ENCODE peak calls at places on chromosomes 7 and 10, in seven cellular contexts. S is glutamatergic neuron; E is CD8-positive, alpha-beta memory T cell; T is upper lobe of right lung; L is hepatic stellate cell; N is KBM-7; R is foreskin fibroblast. P is an unnamed sample.

GRCh38 chr10:5531558-5532230 is 6.9 kb downstream of the CALML3 start:
- DNase-seq in R (no peak), E (no peak), N (no peak), S (peak; percentile 3), L (no peak), T (peak; percentile 43), P (peak; percentile 24)

GRCh38 chr10:121414366-121414765 is 183.9 kb downstream of the FGFR2 start:
- DNase-seq in N (no peak), R (no peak), S (no peak), L (no peak), T (no peak), E (no peak), P (no peak)

GRCh38 chr7:110001254-110001938 is 1089.5 kb upstream of the LRRN3 start:
- DNase-seq in T (no peak), N (no peak), S (no peak), R (no peak), E (no peak), L (no peak), P (no peak)

GRCh38 chr7:28112883-28113540 is 67.6 kb downstream of the JAZF1 start:
- DNase-seq in R (no peak), N (no peak), L (no peak), T (no peak), E (no peak), S (no peak), P (no peak)

GRCh38 chr10:131824371-131825149 is 76.2 kb upstream of the PPP2R2D start:
- DNase-seq in R (no peak), E (no peak), T (peak; percentile 65), N (no peak), L (no peak), S (peak; percentile 21), P (peak; percentile 58)

GRCh38 chr7:102976493-102976892 is 63.7 kb downstream of the LRRC17 start:
- DNase-seq in L (no peak), N (no peak), T (no peak), R (no peak), E (no peak), S (no peak), P (no peak)

GRCh38 chr7:13920053-13920697 is 69.3 kb downstream of the ETV1 start:
- DNase-seq in R (peak; percentile 99), L (peak; percentile 68), T (no peak), E (no peak), S (peak; percentile 63), N (no peak), P (no peak)

GRCh38 chr7:111756687-111757178 is 194.4 kb upstream of the IMMP2L start:
- DNase-seq in T (peak; percentile 77), S (peak; percentile 33), E (no peak), L (peak; percentile 15), N (peak; percentile 62), R (peak; percentile 61), P (peak; percentile 91)

GRCh38 chr7:37067961-37068536 is 343.8 kb upstream of the AOAH start:
- DNase-seq in R (no peak), S (peak; percentile 39), E (no peak), L (no peak), T (no peak), N (no peak), P (no peak)

GRCh38 chr10:50637003-50637579 is 13.3 kb upstream of the SGMS1 start:
- DNase-seq in E (no peak), R (peak; percentile 15), T (no peak), N (no peak), L (no peak), S (no peak), P (no peak)

GRCh38 chr10:23035569-23035968 is 59.8 kb upstream of the MSRB2 start:
- DNase-seq in S (peak; percentile 22), N (no peak), E (no peak), L (no peak), R (no peak), T (no peak), P (no peak)

GRCh38 chr10:108060246-108060645 is 895.7 kb upstream of the SORCS1 start:
- DNase-seq in T (no peak), N (no peak), S (no peak), L (no peak), E (no peak), R (no peak), P (no peak)

GRCh38 chr10:12949248-12949647 is 52.3 kb downstream of the CCDC3 start:
- DNase-seq in E (no peak), T (no peak), R (no peak), N (no peak), S (no peak), L (no peak), P (no peak)

GRCh38 chr10:84117683-84118394 is 21.5 kb upstream of the GHITM start:
- DNase-seq in S (no peak), R (no peak), E (no peak), L (no peak), N (no peak), T (no peak), P (no peak)

GRCh38 chr7:28125381-28126046 is 55.1 kb downstream of the JAZF1 start:
- DNase-seq in S (no peak), T (no peak), R (no peak), E (no peak), N (no peak), L (no peak), P (no peak)

GRCh38 chr10:28677889-28678686 is 767 bp downstream of the BAMBI start:
- DNase-seq in N (peak; percentile 41), S (peak; percentile 53), L (no peak), R (no peak), E (peak; percentile 28), T (peak; percentile 76), P (peak; percentile 86)

GRCh38 chr10:21313691-21314090 is 211.8 kb downstream of the SKIDA1 start:
- DNase-seq in L (no peak), T (no peak), E (no peak), R (no peak), N (no peak), S (no peak), P (no peak)

GRCh38 chr7:115299379-115300038 is 377.6 kb downstream of the MDFIC start:
- DNase-seq in T (no peak), L (no peak), R (peak; percentile 17), S (no peak), E (no peak), N (no peak), P (no peak)

GRCh38 chr7:86976958-86977357 is 82.5 kb downstream of the ELAPOR2 start:
- DNase-seq in R (no peak), N (no peak), L (no peak), E (no peak), T (no peak), S (no peak), P (no peak)

P was measured in kidney.